ENCODE peak calls at places on chromosome 1, in nine cellular contexts. One of them, this sample, is unnamed.
A peak's percentile ranks its signal among the peaks of the same experiment; 100 is the strongest.

GRCh38 chr1:187451238-187451637 is 622.5 kb downstream of the PLA2G4A start:
- DNase-seq in WERI-Rb-1: no peak
- DNase-seq in cardiac fibroblast: no peak
- DNase-seq in heart left ventricle: no peak
- DNase-seq in endothelial cell: no peak
- DNase-seq in retinal pigment epithelial cell: no peak
- DNase-seq in CD4-positive, alpha-beta T cell: no peak
- DNase-seq in activated B cell treated with CpG ODN at 0.5 μM for 24 hours: no peak
- DNase-seq in upper lobe of right lung: no peak
- DNase-seq in this sample: no peak

GRCh38 chr1:199020904-199021303 is 382.1 kb downstream of the PTPRC start:
- DNase-seq in WERI-Rb-1: no peak
- DNase-seq in cardiac fibroblast: no peak
- DNase-seq in heart left ventricle: no peak
- DNase-seq in endothelial cell: no peak
- DNase-seq in retinal pigment epithelial cell: no peak
- DNase-seq in CD4-positive, alpha-beta T cell: no peak
- DNase-seq in activated B cell treated with CpG ODN at 0.5 μM for 24 hours: no peak
- DNase-seq in upper lobe of right lung: no peak
- DNase-seq in this sample: no peak

GRCh38 chr1:209653915-209654351 is 1.7 kb upstream of the LAMB3 start:
- DNase-seq in WERI-Rb-1: no peak
- DNase-seq in cardiac fibroblast: no peak
- DNase-seq in heart left ventricle: no peak
- DNase-seq in endothelial cell: no peak
- DNase-seq in retinal pigment epithelial cell: no peak
- DNase-seq in CD4-positive, alpha-beta T cell: no peak
- DNase-seq in activated B cell treated with CpG ODN at 0.5 μM for 24 hours: no peak
- DNase-seq in upper lobe of right lung: no peak
- DNase-seq in this sample: no peak

GRCh38 chr1:183634429-183635065 is 1.0 kb downstream of the ARPC5 start:
- DNase-seq in WERI-Rb-1: no peak
- DNase-seq in cardiac fibroblast: no peak
- DNase-seq in heart left ventricle: no peak
- DNase-seq in endothelial cell: no peak
- DNase-seq in retinal pigment epithelial cell: no peak
- DNase-seq in CD4-positive, alpha-beta T cell: no peak
- DNase-seq in activated B cell treated with CpG ODN at 0.5 μM for 24 hours: no peak
- DNase-seq in upper lobe of right lung: no peak
- DNase-seq in this sample: no peak

GRCh38 chr1:229273507-229274232 is 2.8 kb downstream of the RAB4A start:
- DNase-seq in WERI-Rb-1: no peak
- DNase-seq in cardiac fibroblast: peak; percentile 33
- DNase-seq in heart left ventricle: no peak
- DNase-seq in endothelial cell: no peak
- DNase-seq in retinal pigment epithelial cell: no peak
- DNase-seq in CD4-positive, alpha-beta T cell: no peak
- DNase-seq in activated B cell treated with CpG ODN at 0.5 μM for 24 hours: no peak
- DNase-seq in upper lobe of right lung: no peak
- DNase-seq in this sample: no peak

GRCh38 chr1:41673355-41673754 is 188.9 kb upstream of the EDN2 start:
- DNase-seq in WERI-Rb-1: no peak
- DNase-seq in cardiac fibroblast: peak; percentile 50
- DNase-seq in heart left ventricle: no peak
- DNase-seq in endothelial cell: no peak
- DNase-seq in retinal pigment epithelial cell: no peak
- DNase-seq in CD4-positive, alpha-beta T cell: peak; percentile 48
- DNase-seq in activated B cell treated with CpG ODN at 0.5 μM for 24 hours: no peak
- DNase-seq in upper lobe of right lung: peak; percentile 21
- DNase-seq in this sample: no peak

GRCh38 chr1:54070549-54070915 is 17.1 kb downstream of the TCEANC2 start:
- DNase-seq in WERI-Rb-1: no peak
- DNase-seq in cardiac fibroblast: peak; percentile 10
- DNase-seq in heart left ventricle: no peak
- DNase-seq in endothelial cell: no peak
- DNase-seq in retinal pigment epithelial cell: no peak
- DNase-seq in CD4-positive, alpha-beta T cell: no peak
- DNase-seq in activated B cell treated with CpG ODN at 0.5 μM for 24 hours: no peak
- DNase-seq in upper lobe of right lung: no peak
- DNase-seq in this sample: no peak

GRCh38 chr1:26729633-26730032 is 33.8 kb downstream of the ARID1A start:
- DNase-seq in WERI-Rb-1: no peak
- DNase-seq in cardiac fibroblast: no peak
- DNase-seq in heart left ventricle: no peak
- DNase-seq in endothelial cell: no peak
- DNase-seq in retinal pigment epithelial cell: no peak
- DNase-seq in CD4-positive, alpha-beta T cell: no peak
- DNase-seq in activated B cell treated with CpG ODN at 0.5 μM for 24 hours: no peak
- DNase-seq in upper lobe of right lung: no peak
- DNase-seq in this sample: no peak

GRCh38 chr1:42747125-42747524 is 7.1 kb upstream of the CLDN19 start:
- DNase-seq in WERI-Rb-1: peak; percentile 85
- DNase-seq in cardiac fibroblast: peak; percentile 23
- DNase-seq in heart left ventricle: peak; percentile 49
- DNase-seq in endothelial cell: peak; percentile 55
- DNase-seq in retinal pigment epithelial cell: no peak
- DNase-seq in CD4-positive, alpha-beta T cell: peak; percentile 50
- DNase-seq in activated B cell treated with CpG ODN at 0.5 μM for 24 hours: peak; percentile 45
- DNase-seq in upper lobe of right lung: no peak
- DNase-seq in this sample: peak; percentile 33

GRCh38 chr1:222095606-222096475 is 354.0 kb upstream of the DUSP10 start:
- DNase-seq in WERI-Rb-1: peak; percentile 15
- DNase-seq in cardiac fibroblast: no peak
- DNase-seq in heart left ventricle: no peak
- DNase-seq in endothelial cell: peak; percentile 44
- DNase-seq in retinal pigment epithelial cell: no peak
- DNase-seq in CD4-positive, alpha-beta T cell: peak; percentile 58
- DNase-seq in activated B cell treated with CpG ODN at 0.5 μM for 24 hours: no peak
- DNase-seq in upper lobe of right lung: no peak
- DNase-seq in this sample: peak; percentile 49

GRCh38 chr1:25878690-25879089 is 3.2 kb upstream of the PAQR7 start:
- DNase-seq in WERI-Rb-1: no peak
- DNase-seq in cardiac fibroblast: no peak
- DNase-seq in heart left ventricle: no peak
- DNase-seq in endothelial cell: no peak
- DNase-seq in retinal pigment epithelial cell: no peak
- DNase-seq in CD4-positive, alpha-beta T cell: no peak
- DNase-seq in activated B cell treated with CpG ODN at 0.5 μM for 24 hours: no peak
- DNase-seq in upper lobe of right lung: no peak
- DNase-seq in this sample: no peak

GRCh38 chr1:17565551-17565971 is 26.1 kb downstream of the ARHGEF10L start:
- DNase-seq in WERI-Rb-1: no peak
- DNase-seq in cardiac fibroblast: no peak
- DNase-seq in heart left ventricle: no peak
- DNase-seq in endothelial cell: no peak
- DNase-seq in retinal pigment epithelial cell: no peak
- DNase-seq in CD4-positive, alpha-beta T cell: no peak
- DNase-seq in activated B cell treated with CpG ODN at 0.5 μM for 24 hours: no peak
- DNase-seq in upper lobe of right lung: no peak
- DNase-seq in this sample: no peak

GRCh38 chr1:37159102-37159501 is 124.8 kb upstream of the GRIK3 start:
- DNase-seq in WERI-Rb-1: no peak
- DNase-seq in cardiac fibroblast: no peak
- DNase-seq in heart left ventricle: no peak
- DNase-seq in endothelial cell: no peak
- DNase-seq in retinal pigment epithelial cell: no peak
- DNase-seq in CD4-positive, alpha-beta T cell: no peak
- DNase-seq in activated B cell treated with CpG ODN at 0.5 μM for 24 hours: no peak
- DNase-seq in upper lobe of right lung: no peak
- DNase-seq in this sample: no peak

GRCh38 chr1:19338323-19338762 is 26.2 kb downstream of the SLC66A1 start:
- DNase-seq in WERI-Rb-1: no peak
- DNase-seq in cardiac fibroblast: peak; percentile 15
- DNase-seq in heart left ventricle: no peak
- DNase-seq in endothelial cell: peak; percentile 55
- DNase-seq in retinal pigment epithelial cell: no peak
- DNase-seq in CD4-positive, alpha-beta T cell: no peak
- DNase-seq in activated B cell treated with CpG ODN at 0.5 μM for 24 hours: no peak
- DNase-seq in upper lobe of right lung: no peak
- DNase-seq in this sample: no peak

GRCh38 chr1:240178366-240178765 is 86.7 kb downstream of the FMN2 start:
- DNase-seq in WERI-Rb-1: no peak
- DNase-seq in cardiac fibroblast: no peak
- DNase-seq in heart left ventricle: no peak
- DNase-seq in endothelial cell: no peak
- DNase-seq in retinal pigment epithelial cell: no peak
- DNase-seq in CD4-positive, alpha-beta T cell: no peak
- DNase-seq in activated B cell treated with CpG ODN at 0.5 μM for 24 hours: no peak
- DNase-seq in upper lobe of right lung: no peak
- DNase-seq in this sample: no peak

GRCh38 chr1:83967336-83967735 is 31.6 kb downstream of the TTLL7 start:
- DNase-seq in WERI-Rb-1: no peak
- DNase-seq in cardiac fibroblast: no peak
- DNase-seq in heart left ventricle: no peak
- DNase-seq in endothelial cell: no peak
- DNase-seq in retinal pigment epithelial cell: no peak
- DNase-seq in CD4-positive, alpha-beta T cell: no peak
- DNase-seq in activated B cell treated with CpG ODN at 0.5 μM for 24 hours: no peak
- DNase-seq in upper lobe of right lung: no peak
- DNase-seq in this sample: no peak

GRCh38 chr1:17122449-17123194 is 3.4 kb upstream of the PADI2 start:
- DNase-seq in WERI-Rb-1: peak; percentile 66
- DNase-seq in cardiac fibroblast: peak; percentile 34
- DNase-seq in heart left ventricle: no peak
- DNase-seq in endothelial cell: no peak
- DNase-seq in retinal pigment epithelial cell: no peak
- DNase-seq in CD4-positive, alpha-beta T cell: no peak
- DNase-seq in activated B cell treated with CpG ODN at 0.5 μM for 24 hours: no peak
- DNase-seq in upper lobe of right lung: no peak
- DNase-seq in this sample: no peak

GRCh38 chr1:204255966-204256365 is 42.2 kb upstream of the GOLT1A start:
- DNase-seq in WERI-Rb-1: no peak
- DNase-seq in cardiac fibroblast: peak; percentile 51
- DNase-seq in heart left ventricle: no peak
- DNase-seq in endothelial cell: no peak
- DNase-seq in retinal pigment epithelial cell: no peak
- DNase-seq in CD4-positive, alpha-beta T cell: no peak
- DNase-seq in activated B cell treated with CpG ODN at 0.5 μM for 24 hours: no peak
- DNase-seq in upper lobe of right lung: no peak
- DNase-seq in this sample: no peak

GRCh38 chr1:4700801-4701200 is 46.4 kb downstream of the AJAP1 start:
- DNase-seq in WERI-Rb-1: no peak
- DNase-seq in cardiac fibroblast: no peak
- DNase-seq in heart left ventricle: no peak
- DNase-seq in endothelial cell: no peak
- DNase-seq in retinal pigment epithelial cell: no peak
- DNase-seq in CD4-positive, alpha-beta T cell: no peak
- DNase-seq in activated B cell treated with CpG ODN at 0.5 μM for 24 hours: no peak
- DNase-seq in upper lobe of right lung: no peak
- DNase-seq in this sample: no peak
- TF ChIP-seq CTCF in WERI-Rb-1: no peak
- TF ChIP-seq CTCF in cardiac fibroblast: no peak
- TF ChIP-seq CTCF in heart left ventricle: no peak
- TF ChIP-seq CTCF in endothelial cell: no peak
- TF ChIP-seq CTCF in retinal pigment epithelial cell: no peak
- TF ChIP-seq CTCF in CD4-positive, alpha-beta T cell: no peak
- TF ChIP-seq CTCF in activated B cell treated with CpG ODN at 0.5 μM for 24 hours: no peak
- TF ChIP-seq CTCF in upper lobe of right lung: no peak
- TF ChIP-seq CTCF in this sample: no peak

DNA sequence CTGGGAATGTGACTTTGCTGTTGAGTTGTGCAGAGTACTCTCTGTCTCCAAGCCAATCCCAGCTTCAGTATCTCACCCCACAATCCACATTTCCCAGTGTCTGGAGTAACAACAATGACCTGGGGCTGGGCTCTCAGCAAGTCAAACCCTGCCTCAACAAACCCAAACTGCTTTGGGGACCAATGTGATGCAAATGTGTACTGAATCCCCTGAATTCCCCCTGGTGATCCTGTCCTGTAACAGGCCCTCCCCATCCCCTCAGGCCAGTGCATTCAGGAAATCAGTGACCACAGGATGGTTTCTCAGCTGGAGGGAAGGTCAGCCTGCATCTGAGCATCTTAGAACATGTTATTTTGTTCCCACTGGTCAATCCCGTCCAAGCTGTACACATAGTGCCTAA is 36.7 kb upstream of the HAO2 start:
- DNase-seq in WERI-Rb-1: no peak
- DNase-seq in cardiac fibroblast: no peak
- DNase-seq in heart left ventricle: no peak
- DNase-seq in endothelial cell: no peak
- DNase-seq in retinal pigment epithelial cell: no peak
- DNase-seq in CD4-positive, alpha-beta T cell: no peak
- DNase-seq in activated B cell treated with CpG ODN at 0.5 μM for 24 hours: no peak
- DNase-seq in upper lobe of right lung: no peak
- DNase-seq in this sample: no peak
- TF ChIP-seq CTCF in WERI-Rb-1: no peak
- TF ChIP-seq CTCF in cardiac fibroblast: no peak
- TF ChIP-seq CTCF in heart left ventricle: no peak
- TF ChIP-seq CTCF in endothelial cell: no peak
- TF ChIP-seq CTCF in retinal pigment epithelial cell: no peak
- TF ChIP-seq CTCF in CD4-positive, alpha-beta T cell: no peak
- TF ChIP-seq CTCF in activated B cell treated with CpG ODN at 0.5 μM for 24 hours: no peak
- TF ChIP-seq CTCF in upper lobe of right lung: no peak
- TF ChIP-seq CTCF in this sample: no peak

DNA sequence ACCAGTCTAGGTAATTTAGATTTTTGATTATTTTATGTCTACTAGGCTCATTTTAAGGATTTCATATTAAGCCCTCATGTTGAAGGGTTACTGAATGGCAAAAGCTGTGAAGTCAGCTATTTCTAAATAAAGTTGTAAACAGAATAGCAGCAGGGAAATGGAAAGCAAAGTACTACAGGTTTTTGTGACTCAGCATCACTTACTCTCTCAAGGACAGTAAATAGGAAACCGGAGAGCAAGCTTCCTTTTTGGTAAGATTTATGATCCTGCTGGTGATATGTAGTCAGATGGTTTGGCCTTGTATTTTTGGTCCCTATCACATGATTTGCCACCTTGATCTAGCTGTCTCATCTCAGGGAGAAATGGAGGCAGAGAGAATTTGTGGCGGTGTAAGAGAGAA is 226.0 kb downstream of the RPS6KC1 start:
- DNase-seq in WERI-Rb-1: no peak
- DNase-seq in cardiac fibroblast: no peak
- DNase-seq in heart left ventricle: no peak
- DNase-seq in endothelial cell: no peak
- DNase-seq in retinal pigment epithelial cell: no peak
- DNase-seq in CD4-positive, alpha-beta T cell: no peak
- DNase-seq in activated B cell treated with CpG ODN at 0.5 μM for 24 hours: no peak
- DNase-seq in upper lobe of right lung: no peak
- DNase-seq in this sample: no peak
- TF ChIP-seq CTCF in WERI-Rb-1: no peak
- TF ChIP-seq CTCF in cardiac fibroblast: no peak
- TF ChIP-seq CTCF in heart left ventricle: no peak
- TF ChIP-seq CTCF in endothelial cell: no peak
- TF ChIP-seq CTCF in retinal pigment epithelial cell: no peak
- TF ChIP-seq CTCF in CD4-positive, alpha-beta T cell: no peak
- TF ChIP-seq CTCF in activated B cell treated with CpG ODN at 0.5 μM for 24 hours: no peak
- TF ChIP-seq CTCF in upper lobe of right lung: no peak
- TF ChIP-seq CTCF in this sample: no peak

DNA sequence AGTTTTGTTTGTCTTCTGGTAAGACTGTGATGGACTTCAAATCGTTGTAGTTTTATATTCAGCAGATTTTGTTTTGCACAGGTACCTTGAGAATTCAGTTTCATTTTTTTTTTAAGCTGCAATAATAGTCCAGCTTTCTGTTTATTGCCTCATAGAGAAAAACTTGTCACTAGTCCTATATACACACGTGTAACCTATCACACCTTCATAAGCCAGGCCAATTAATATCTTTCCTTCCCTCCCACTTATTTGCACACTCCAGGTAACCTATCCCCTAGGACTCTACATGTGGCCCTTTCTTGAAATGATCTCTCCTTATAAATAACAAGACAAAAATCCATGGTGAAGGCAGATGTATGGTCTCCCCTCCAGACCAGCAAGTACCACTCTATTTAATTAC is 62.4 kb downstream of the SLC22A15 start:
- DNase-seq in WERI-Rb-1: no peak
- DNase-seq in cardiac fibroblast: no peak
- DNase-seq in heart left ventricle: no peak
- DNase-seq in endothelial cell: no peak
- DNase-seq in retinal pigment epithelial cell: no peak
- DNase-seq in CD4-positive, alpha-beta T cell: no peak
- DNase-seq in activated B cell treated with CpG ODN at 0.5 μM for 24 hours: no peak
- DNase-seq in upper lobe of right lung: no peak
- DNase-seq in this sample: no peak
- TF ChIP-seq CTCF in WERI-Rb-1: no peak
- TF ChIP-seq CTCF in cardiac fibroblast: no peak
- TF ChIP-seq CTCF in heart left ventricle: no peak
- TF ChIP-seq CTCF in endothelial cell: no peak
- TF ChIP-seq CTCF in retinal pigment epithelial cell: no peak
- TF ChIP-seq CTCF in CD4-positive, alpha-beta T cell: no peak
- TF ChIP-seq CTCF in activated B cell treated with CpG ODN at 0.5 μM for 24 hours: no peak
- TF ChIP-seq CTCF in upper lobe of right lung: no peak
- TF ChIP-seq CTCF in this sample: no peak

This sample was measured in natural killer cell.